ENCODE peak calls at places on chromosomes 13 and 19, in nine cellular contexts. R, N, Q, F, V, G, H, L and J are unnamed samples.

GRCh38 chr13:111228262-111229144 is 91.9 kb upstream of the TEX29 start:
- DNase-seq in R (no peak), N (no peak), Q (no peak), F (peak), V (no peak), G (no peak), H (no peak), L (no peak), J (no peak)

GRCh38 chr19:46634656-46635218 is 1.3 kb downstream of the GNG8 start:
- DNase-seq in R (peak), N (no peak), Q (no peak), F (no peak), V (no peak), G (no peak), H (no peak), L (no peak), J (no peak)

GRCh38 chr19:34534206-34534605 is 52.6 kb downstream of the WTIP start:
- DNase-seq in R (no peak), N (no peak), Q (no peak), F (no peak), V (no peak), G (no peak), H (no peak), L (no peak), J (no peak)

GRCh38 chr19:41734156-41734555 is 21.2 kb upstream of the CEACAM6 start:
- DNase-seq in R (no peak), N (no peak), Q (no peak), F (no peak), V (no peak), G (no peak), H (no peak), L (no peak), J (no peak)

GRCh38 chr19:1170938-1171754 is 2.9 kb downstream of the SBNO2 start:
- DNase-seq in R (peak), N (no peak), Q (no peak), F (no peak), V (no peak), G (no peak), H (no peak), L (no peak), J (no peak)

GRCh38 chr19:49297403-49297802 is 27.6 kb downstream of the SLC6A16 start:
- DNase-seq in R (no peak), N (no peak), Q (no peak), F (peak), V (no peak), G (no peak), H (no peak), L (no peak), J (no peak)

GRCh38 chr13:23771966-23772365 is 117.2 kb downstream of the MIPEP start:
- DNase-seq in R (no peak), N (no peak), Q (no peak), F (peak), V (no peak), G (no peak), H (no peak), L (peak), J (no peak)

GRCh38 chr13:50366488-50367174 is 351.4 kb downstream of the KCNRG start:
- DNase-seq in R (no peak), N (no peak), Q (no peak), F (no peak), V (no peak), G (no peak), H (no peak), L (no peak), J (no peak)